ENCODE peak calls at places on chromosomes 7 and 10, in six cellular contexts. P is endodermal cell, M is left ventricle myocardium inferior, T is glutamatergic neuron, K is dorsolateral prefrontal cortex, V is astrocyte of the spinal cord. U is an unnamed sample.

GRCh38 chr7:79217468-79217867 is 236.0 kb downstream of the MAGI2 start:
- DNase-seq in P (no peak), M (no peak), T (no peak), K (no peak), V (peak), U (no peak)

GRCh38 chr7:39465055-39465929 is 100.9 kb upstream of the YAE1 start:
- DNase-seq in P (peak), M (no peak), T (no peak), K (peak), V (peak), U (peak)

GRCh38 chr7:104106106-104106505 is 101.7 kb downstream of the ORC5 start:
- DNase-seq in P (no peak), M (no peak), T (no peak), K (no peak), V (peak), U (no peak)

GRCh38 chr7:103119791-103120291 is 29.1 kb downstream of the NAPEPLD start:
- DNase-seq in P (no peak), M (no peak), T (no peak), K (no peak), V (no peak), U (no peak)

GRCh38 chr7:148472406-148472805 is 118.2 kb upstream of the C7orf33 start:
- DNase-seq in P (no peak), M (no peak), T (no peak), K (no peak), V (no peak), U (no peak)

GRCh38 chr10:21076381-21076780 is 179.3 kb upstream of the NEBL start:
- DNase-seq in P (no peak), M (no peak), T (no peak), K (no peak), V (no peak), U (no peak)

GRCh38 chr7:142405122-142405765 is 147.4 kb upstream of the PRSS58 start:
- DNase-seq in P (no peak), M (no peak), T (no peak), K (no peak), V (no peak), U (no peak)

GRCh38 chr7:155356323-155357105 is 58.8 kb downstream of the INSIG1 start:
- DNase-seq in P (peak), M (no peak), T (peak), K (no peak), V (peak), U (no peak)

GRCh38 chr10:109114578-109114977 is 808.7 kb downstream of the XPNPEP1 start:
- DNase-seq in P (no peak), M (no peak), T (no peak), K (no peak), V (no peak), U (no peak)

GRCh38 chr7:135147899-135148721 is at the start of gene TMEM140:
- DNase-seq in P (no peak), M (no peak), T (no peak), K (peak), V (peak), U (no peak)

DNA sequence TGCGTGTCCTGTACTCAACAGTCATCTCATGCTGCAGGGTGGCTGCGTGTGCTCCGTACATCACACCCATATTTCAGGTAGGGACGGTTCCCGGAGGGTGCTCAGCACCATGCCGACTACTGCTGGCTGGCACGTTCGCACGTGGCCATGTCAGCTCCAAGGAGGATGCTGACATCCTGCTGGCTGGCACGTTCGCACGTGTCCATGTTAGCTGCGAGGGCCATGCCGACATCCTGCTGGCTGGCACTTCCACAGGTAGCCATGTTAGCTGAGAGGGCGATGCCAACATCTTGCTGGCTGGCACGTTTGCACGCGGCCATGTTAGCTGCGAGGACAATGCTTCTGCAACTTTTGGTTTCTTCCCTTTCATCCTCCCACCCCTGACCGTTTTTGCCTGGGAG is 104.4 kb downstream of the WDR37 start:
- DNase-seq in P (no peak), M (no peak), T (no peak), K (no peak), V (no peak), U (no peak)
- TF ChIP-seq CTCF in P (no peak), M (no peak), T (no peak), K (no peak), V (no peak), U (no peak)

GRCh38 chr10:66627156-66627555 is 298.7 kb upstream of the LRRTM3 start:
- DNase-seq in P (peak), M (no peak), T (no peak), K (no peak), V (peak), U (peak)
- TF ChIP-seq CTCF in P (peak), M (peak), T (no peak), K (no peak), V (peak), U (peak)

DNA sequence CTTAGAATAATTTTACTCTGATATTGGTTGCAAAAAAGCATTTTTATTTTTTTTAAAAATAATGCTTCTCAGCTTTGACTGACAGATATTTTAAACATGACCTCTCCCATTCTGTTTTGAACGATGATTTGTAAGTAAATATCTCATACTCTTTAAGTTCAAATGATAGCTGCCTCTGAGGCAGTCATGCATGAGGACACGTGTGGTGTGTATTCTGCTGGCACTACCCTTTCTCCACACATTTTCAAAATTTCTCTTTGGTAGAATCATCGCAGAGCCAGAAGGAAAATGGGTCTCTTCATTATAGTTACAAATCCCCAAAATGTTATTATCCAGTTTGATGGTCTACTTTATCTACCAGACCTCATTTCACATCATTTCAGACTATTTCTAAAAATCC is 55.1 kb downstream of the FZD1 start:
- DNase-seq in P (no peak), M (no peak), T (no peak), K (no peak), V (no peak), U (no peak)
- TF ChIP-seq CTCF in P (no peak), M (no peak), T (no peak), K (no peak), V (no peak), U (no peak)

DNA sequence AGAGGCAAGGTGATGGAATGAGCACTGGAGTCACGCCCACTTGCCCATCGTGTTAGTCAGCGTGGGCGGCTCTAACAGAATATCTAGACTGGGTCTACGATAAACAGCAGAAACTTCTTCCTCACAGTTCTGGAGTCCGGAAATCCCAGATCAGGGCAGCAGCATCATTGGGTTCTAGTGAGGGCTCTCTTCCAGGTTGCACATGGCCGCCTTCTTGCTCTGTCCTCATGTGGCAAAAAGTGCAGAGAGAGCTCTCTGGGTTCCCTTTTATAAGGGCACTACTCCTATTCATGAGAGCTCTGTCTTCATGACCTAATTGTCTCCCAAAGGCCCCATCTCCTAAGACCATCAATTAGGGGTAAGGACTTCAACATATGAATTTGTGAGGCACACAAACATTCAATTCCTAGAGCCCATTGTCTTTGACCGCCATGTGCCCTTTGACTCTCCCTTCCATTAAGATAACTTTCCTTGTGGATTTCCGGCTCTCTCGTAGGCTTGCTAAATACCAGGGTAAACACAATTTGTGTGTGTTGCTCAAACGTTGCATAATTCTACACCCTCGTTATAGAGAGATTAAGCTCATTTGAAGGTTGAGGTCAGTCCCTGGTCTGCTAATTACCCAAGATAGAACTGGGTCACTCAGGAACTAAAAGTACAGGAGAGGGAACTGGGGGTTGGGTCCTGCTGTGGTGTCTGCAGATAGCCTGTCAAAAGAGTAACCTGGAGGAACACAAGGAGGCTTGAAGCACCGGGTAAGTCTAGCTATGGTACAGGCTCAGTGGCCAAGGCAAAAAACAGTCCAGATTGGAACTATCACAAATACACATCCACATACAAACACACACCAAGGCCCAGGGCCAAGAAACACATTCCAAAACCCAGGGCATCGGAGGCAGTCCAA is 28.7 kb upstream of the USP6NL start:
- DNase-seq in P (no peak), M (no peak), T (no peak), K (no peak), V (no peak), U (no peak)
- TF ChIP-seq CTCF in P (no peak), M (no peak), T (no peak), K (no peak), V (no peak), U (no peak)

U was measured in BE2C.